ENCODE peak calls at places on chromosomes 5 and 9, in seven cellular contexts. U, E, K, V, M, P and O are unnamed samples. For H3K27me3 and H4K20me1, the result is how much of the 10 kb centered on the place peaks cover.

GRCh38 chr9:134296301-134297081 is 29.8 kb upstream of the RXRA start:
- DNase-seq in U (no peak), E (no peak), K (no peak), V (no peak), M (no peak), P (no peak), O (no peak)

GRCh38 chr9:131396626-131397025 is 2.7 kb downstream of the PRRC2B start:
- DNase-seq in U (no peak), E (no peak), K (no peak), V (no peak), M (no peak), P (no peak), O (no peak)

GRCh38 chr5:10856646-10857332 is 95.8 kb upstream of the DAP start:
- DNase-seq in U (no peak), E (peak), K (peak), V (peak), M (peak), P (peak), O (peak)

GRCh38 chr9:14062449-14063187 is 251.3 kb downstream of the NFIB start:
- DNase-seq in U (no peak), E (peak), K (peak), V (no peak), M (peak), P (no peak), O (peak)

GRCh38 chr5:113020461-113021273 is 44.1 kb downstream of the DCP2 start:
- DNase-seq in U (no peak), E (peak), K (peak), V (no peak), M (peak), P (peak), O (peak)

GRCh38 chr9:2722715-2723114 is 5.4 kb downstream of the KCNV2 start:
- DNase-seq in U (no peak), E (peak), K (peak), V (peak), M (peak), P (peak), O (no peak)

GRCh38 chr9:38256461-38256860 is 136.0 kb upstream of the ALDH1B1 start:
- DNase-seq in U (no peak), E (no peak), K (no peak), V (no peak), M (no peak), P (no peak), O (no peak)

GRCh38 chr9:132062768-132063167 is 16.9 kb downstream of the MED27 start:
- DNase-seq in U (no peak), E (no peak), K (no peak), V (no peak), M (no peak), P (no peak), O (no peak)

GRCh38 chr9:94868462-94868861 is 142.0 kb downstream of the AOPEP start:
- DNase-seq in U (no peak), E (peak), K (no peak), V (no peak), M (peak), P (no peak), O (no peak)

GRCh38 chr5:137902389-137903133 is 13.3 kb downstream of the PKD2L2 start:
- DNase-seq in U (no peak), E (no peak), K (no peak), V (no peak), M (no peak), P (no peak), O (no peak)

GRCh38 chr9:128405077-128405779 is 15.4 kb upstream of the CERCAM start:
- DNase-seq in U (no peak), E (no peak), K (no peak), V (peak), M (no peak), P (peak), O (no peak)

GRCh38 chr9:128408963-128409431 is 11.7 kb upstream of the CERCAM start:
- DNase-seq in U (no peak), E (no peak), K (no peak), V (peak), M (no peak), P (no peak), O (no peak)

GRCh38 chr9:128406848-128407391 is 13.7 kb upstream of the CERCAM start:
- DNase-seq in U (no peak), E (peak), K (peak), V (no peak), M (peak), P (peak), O (peak)

GRCh38 chr9:128405780-128406171 is 14.9 kb upstream of the CERCAM start:
- DNase-seq in U (no peak), E (no peak), K (no peak), V (no peak), M (no peak), P (no peak), O (no peak)

GRCh38 chr9:128404579-128404978 is 16.1 kb upstream of the CERCAM start:
- DNase-seq in U (no peak), E (no peak), K (no peak), V (no peak), M (no peak), P (no peak), O (no peak)
- H3K27me3 ChIP-seq in U (under half), E (under half), K (under half), V (half or more), M (under half), P (under half), O (under half)

GRCh38 chr5:131379723-131380122 is 115.9 kb downstream of the CDC42SE2 start:
- DNase-seq in U (peak), E (peak), K (peak), V (no peak), M (peak), P (peak), O (peak)

GRCh38 chr5:131384181-131384580 is 120.3 kb downstream of the CDC42SE2 start:
- DNase-seq in U (no peak), E (no peak), K (no peak), V (no peak), M (no peak), P (no peak), O (no peak)

GRCh38 chr5:131382407-131383395 is 118.8 kb downstream of the CDC42SE2 start:
- DNase-seq in U (peak), E (peak), K (peak), V (peak), M (no peak), P (peak), O (peak)

GRCh38 chr5:131381011-131381410 is 117.2 kb downstream of the CDC42SE2 start:
- DNase-seq in U (no peak), E (peak), K (peak), V (no peak), M (peak), P (no peak), O (no peak)

GRCh38 chr5:131381792-131382191 is 117.9 kb downstream of the CDC42SE2 start:
- DNase-seq in U (no peak), E (no peak), K (no peak), V (no peak), M (no peak), P (no peak), O (no peak)
- H4K20me1 ChIP-seq in U (under half), E (under half), K (under half), V (under half), M (under half), P (under half), O (under half)

GRCh38 chr5:2027790-2028189 is 145.1 kb upstream of the IRX4 start:
- DNase-seq in U (no peak), E (no peak), K (no peak), V (no peak), M (no peak), P (no peak), O (no peak)
- H3K27me3 ChIP-seq in U (under half), E (under half), K (under half), V (under half), M (under half), P (under half), O (half or more)

GRCh38 chr5:131756942-131757341 is 39.9 kb downstream of the FNIP1 start:
- DNase-seq in U (no peak), E (no peak), K (no peak), V (no peak), M (no peak), P (no peak), O (no peak)
- H4K20me1 ChIP-seq in U (half or more), E (half or more), K (under half), V (under half), M (half or more), P (under half), O (under half)

GRCh38 chr5:44446399-44446798 is 57.2 kb upstream of the FGF10 start:
- DNase-seq in U (no peak), E (no peak), K (no peak), V (peak), M (no peak), P (no peak), O (no peak)
- H3K27me3 ChIP-seq in U (under half), E (under half), K (under half), V (under half), M (under half), P (under half), O (under half)